ENCODE peak calls at places on chromosomes 6 and 20, in seven cellular contexts. S is brain microvascular endothelial cell; N is naive thymus-derived CD4-positive, alpha-beta T cell; X is left ventricle myocardium inferior; B is right lobe of liver; Q is H1; F is upper lobe of right lung. P is an unnamed sample.

GRCh38 chr6:2831392-2831791 is 10.3 kb downstream of the SERPINB1 start:
- DNase-seq in S (no peak), N (no peak), X (no peak), B (no peak), Q (no peak), F (no peak), P (no peak)

GRCh38 chr6:56951049-56951816 is 3.7 kb upstream of the BEND6 start:
- DNase-seq in S (no peak), N (no peak), X (no peak), B (no peak), Q (no peak), F (no peak), P (no peak)

GRCh38 chr6:155377061-155377460 is 62.8 kb upstream of the TFB1M start:
- DNase-seq in S (peak; percentile 90), N (no peak), X (no peak), B (no peak), Q (no peak), F (no peak), P (no peak)

GRCh38 chr6:36822506-36823269 is 16.6 kb downstream of the CPNE5 start:
- DNase-seq in S (no peak), N (no peak), X (no peak), B (no peak), Q (no peak), F (no peak), P (no peak)

GRCh38 chr20:37651932-37652331 is 41.9 kb upstream of the CTNNBL1 start:
- DNase-seq in S (no peak), N (peak; percentile 2), X (peak; percentile 29), B (peak; percentile 73), Q (peak; percentile 65), F (peak; percentile 75), P (no peak)

GRCh38 chr6:141354191-141354950 is 778.4 kb upstream of the GJE1 start:
- DNase-seq in S (no peak), N (no peak), X (no peak), B (no peak), Q (no peak), F (no peak), P (no peak)

GRCh38 chr6:105363100-105363754 is 39.7 kb downstream of the PREP start:
- DNase-seq in S (peak; percentile 17), N (no peak), X (no peak), B (no peak), Q (no peak), F (no peak), P (no peak)

GRCh38 chr6:37061157-37061804 is 55.8 kb downstream of the FGD2 start:
- DNase-seq in S (no peak), N (no peak), X (peak; percentile 40), B (peak; percentile 94), Q (no peak), F (no peak), P (no peak)

GRCh38 chr20:49247169-49247734 is 28.0 kb downstream of the DDX27 start:
- DNase-seq in S (no peak), N (no peak), X (no peak), B (no peak), Q (no peak), F (no peak), P (no peak)

GRCh38 chr20:33443006-33443511 is 504 bp downstream of the SNTA1 start:
- DNase-seq in S (no peak), N (no peak), X (peak; percentile 43), B (peak; percentile 64), Q (no peak), F (peak; percentile 75), P (no peak)

GRCh38 chr6:119671105-119671504 is 321.5 kb upstream of the MAN1A1 start:
- DNase-seq in S (no peak), N (no peak), X (no peak), B (no peak), Q (no peak), F (no peak), P (no peak)

GRCh38 chr6:117919775-117920492 is 12.9 kb downstream of the SLC35F1 start:
- DNase-seq in S (no peak), N (no peak), X (no peak), B (peak; percentile 63), Q (peak; percentile 82), F (peak; percentile 69), P (no peak)

GRCh38 chr6:89690944-89691324 is 52.4 kb upstream of the LYRM2 start:
- DNase-seq in S (no peak), N (no peak), X (no peak), B (no peak), Q (no peak), F (no peak), P (no peak)

GRCh38 chr6:1574083-1574761 is 35.5 kb upstream of the FOXC1 start:
- DNase-seq in S (no peak), N (no peak), X (no peak), B (no peak), Q (peak; percentile 40), F (no peak), P (no peak)

GRCh38 chr6:10582774-10583508 is 61.8 kb downstream of the GCNT2 start:
- DNase-seq in S (no peak), N (no peak), X (no peak), B (no peak), Q (no peak), F (no peak), P (no peak)

GRCh38 chr6:69894578-69895347 is 28.4 kb downstream of the COL19A1 start:
- DNase-seq in S (peak; percentile 74), N (no peak), X (no peak), B (no peak), Q (no peak), F (no peak), P (no peak)

GRCh38 chr6:20400476-20401402 is 940 bp upstream of the E2F3 start:
- DNase-seq in S (peak; percentile 12), N (peak; percentile 25), X (peak; percentile 59), B (peak; percentile 85), Q (no peak), F (no peak), P (peak; percentile 63)

GRCh38 chr6:56649053-56649769 is 6.5 kb upstream of the DST start:
- DNase-seq in S (no peak), N (no peak), X (no peak), B (no peak), Q (no peak), F (no peak), P (no peak)

GRCh38 chr6:56335733-56336132 is 88.4 kb upstream of the COL21A1 start:
- DNase-seq in S (peak; percentile 62), N (no peak), X (no peak), B (no peak), Q (no peak), F (no peak), P (no peak)

GRCh38 chr6:100721256-100721655 is 159.9 kb downstream of the ASCC3 start:
- DNase-seq in S (no peak), N (no peak), X (no peak), B (no peak), Q (no peak), F (no peak), P (no peak)

GRCh38 chr6:30895343-30895742 is 11.0 kb downstream of the DDR1 start:
- DNase-seq in S (no peak), N (no peak), X (no peak), B (no peak), Q (no peak), F (no peak), P (no peak)

GRCh38 chr6:44219053-44219814 is 2.5 kb downstream of the MYMX start:
- DNase-seq in S (no peak), N (no peak), X (peak; percentile 89), B (peak; percentile 89), Q (peak; percentile 92), F (peak; percentile 94), P (peak; percentile 18)

GRCh38 chr6:7137335-7138106 is 29.8 kb downstream of the RREB1 start:
- DNase-seq in S (peak; percentile 68), N (peak; percentile 55), X (peak; percentile 59), B (no peak), Q (peak; percentile 45), F (no peak), P (peak; percentile 48)

GRCh38 chr6:7134999-7135735 is 27.4 kb downstream of the RREB1 start:
- DNase-seq in S (no peak), N (no peak), X (no peak), B (no peak), Q (no peak), F (no peak), P (no peak)

GRCh38 chr6:7138111-7138510 is 30.4 kb downstream of the RREB1 start:
- DNase-seq in S (no peak), N (no peak), X (no peak), B (no peak), Q (no peak), F (no peak), P (no peak)

GRCh38 chr6:7136859-7137334 is 29.1 kb downstream of the RREB1 start:
- DNase-seq in S (no peak), N (no peak), X (no peak), B (no peak), Q (peak; percentile 46), F (no peak), P (no peak)

DNA sequence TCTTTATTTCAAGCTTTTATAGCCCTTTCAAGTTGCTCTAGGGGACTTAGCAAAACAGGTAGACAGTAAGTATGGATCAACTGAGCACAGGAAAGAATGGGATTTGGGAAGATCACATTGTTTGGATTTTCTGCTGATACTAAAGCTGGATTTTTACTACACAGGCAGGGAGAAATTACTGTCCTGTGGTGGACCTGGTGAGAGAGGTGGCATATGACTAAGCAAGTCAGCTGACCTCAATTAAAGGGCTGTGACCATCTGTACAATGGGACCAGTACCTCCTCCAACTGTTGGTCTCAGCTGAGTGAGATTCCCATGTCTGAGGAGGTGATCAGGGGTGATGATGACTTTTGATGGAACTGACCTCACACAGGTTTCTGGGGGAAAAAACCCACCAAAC is 28.0 kb downstream of the RREB1 start:
- DNase-seq in S (no peak), N (no peak), X (no peak), B (no peak), Q (no peak), F (no peak), P (no peak)
- H3K27ac ChIP-seq in S (no peak overlapping the region), N (peak overlapping the region; percentile 91), X (no peak overlapping the region), B (no peak overlapping the region), Q (no peak overlapping the region), F (no peak overlapping the region), P (peak overlapping the region; percentile 28)

GRCh38 chr6:6700871-6701270 is 112.4 kb downstream of the LY86 start:
- DNase-seq in S (no peak), N (no peak), X (no peak), B (no peak), Q (no peak), F (no peak), P (no peak)
- H3K4me3 ChIP-seq in S (no peak overlapping the region), N (no peak overlapping the region), X (no peak overlapping the region), B (no peak overlapping the region), Q (no peak overlapping the region), F (no peak overlapping the region), P (no peak overlapping the region)

GRCh38 chr20:2840967-2841531 is 504 bp downstream of the VPS16 start:
- DNase-seq in S (peak; percentile 62), N (no peak), X (peak; percentile 61), B (no peak), Q (peak; percentile 76), F (peak; percentile 83), P (no peak)
- H3K27ac ChIP-seq in S (peak overlapping the region; percentile 15), N (peak overlapping the region; percentile 77), X (peak overlapping the region; percentile 95), B (peak overlapping the region; percentile 93), Q (no peak overlapping the region), F (peak overlapping the region; percentile 95), P (peak overlapping the region; percentile 77)

DNA sequence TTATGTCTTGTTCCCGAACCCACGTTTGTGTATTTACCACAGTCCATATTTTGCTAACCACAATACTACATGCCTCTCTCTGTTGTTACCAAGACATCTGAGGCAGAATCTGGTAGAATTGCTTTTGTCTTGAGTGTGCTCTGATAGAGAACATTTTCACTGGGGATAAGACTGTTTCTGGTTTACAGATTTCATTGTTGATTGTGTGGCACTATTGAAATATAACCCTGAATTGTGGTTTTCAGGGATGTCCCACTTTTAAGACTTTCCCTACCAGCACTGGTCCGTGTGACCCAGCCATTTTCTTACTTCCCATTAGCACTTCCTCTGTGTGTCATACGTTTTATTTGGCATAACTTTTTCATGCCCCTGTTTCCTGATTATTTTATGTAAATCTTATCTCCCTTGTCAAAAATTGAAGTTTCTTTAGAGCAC is 12.2 kb downstream of the NCOA7 start:
- DNase-seq in S (peak; percentile 22), N (no peak), X (no peak), B (no peak), Q (no peak), F (no peak), P (no peak)
- H3K4me3 ChIP-seq in S (no peak overlapping the region), N (no peak overlapping the region), X (no peak overlapping the region), B (no peak overlapping the region), Q (no peak overlapping the region), F (no peak overlapping the region), P (no peak overlapping the region)